ENCODE peak calls at places on chromosomes 13 and 19, in five cellular contexts. U is HFF-Myc, S is EL, V is fibroblast of lung, Q is GM04503. L is an unnamed sample.
A peak's percentile ranks its signal among the peaks of the same experiment; 100 is the strongest.

GRCh38 chr13:45113809-45114208 is 6.5 kb upstream of the GTF2F2 start:
- DNase-seq in U (no peak), S (no peak), V (no peak), Q (no peak), L (no peak)

GRCh38 chr19:38718747-38719543 is 25.3 kb downstream of the CAPN12 start:
- DNase-seq in U (no peak), S (peak; percentile 52), V (peak; percentile 76), Q (no peak), L (peak; percentile 26)

GRCh38 chr13:20945952-20946383 is 43.4 kb upstream of the XPO4 start:
- DNase-seq in U (no peak), S (no peak), V (peak; percentile 20), Q (no peak), L (no peak)

GRCh38 chr13:100461309-100462035 is 127.1 kb downstream of the GGACT start:
- DNase-seq in U (no peak), S (no peak), V (no peak), Q (no peak), L (no peak)

GRCh38 chr13:33125821-33126570 is 109.8 kb downstream of the KL start:
- DNase-seq in U (peak; percentile 94), S (peak; percentile 98), V (peak; percentile 97), Q (peak; percentile 97), L (no peak)

GRCh38 chr13:76836311-76836710 is 49.9 kb downstream of the KCTD12 start:
- DNase-seq in U (no peak), S (peak; percentile 50), V (peak; percentile 74), Q (no peak), L (no peak)

GRCh38 chr19:7515471-7516226 is at the start of gene ZNF358:
- DNase-seq in U (no peak), S (peak; percentile 67), V (peak; percentile 67), Q (no peak), L (peak; percentile 82)

GRCh38 chr13:71879129-71879535 is 12.1 kb upstream of the DACH1 start:
- DNase-seq in U (peak; percentile 22), S (no peak), V (peak; percentile 32), Q (no peak), L (no peak)

GRCh38 chr19:2774083-2774679 is 8.9 kb downstream of the SGTA start:
- DNase-seq in U (no peak), S (no peak), V (no peak), Q (no peak), L (no peak)

GRCh38 chr13:110440946-110441731 is 120.4 kb downstream of the RAB20 start:
- DNase-seq in U (no peak), S (no peak), V (no peak), Q (no peak), L (no peak)

GRCh38 chr13:51726446-51727185 is 77.3 kb downstream of the DHRS12 start:
- DNase-seq in U (no peak), S (peak; percentile 54), V (peak; percentile 69), Q (peak; percentile 44), L (no peak)

GRCh38 chr13:101398191-101398590 is 18.1 kb downstream of the NALCN start:
- DNase-seq in U (no peak), S (peak; percentile 69), V (peak; percentile 83), Q (no peak), L (no peak)

GRCh38 chr19:4578552-4579248 is 19.2 kb upstream of the SEMA6B start:
- DNase-seq in U (no peak), S (no peak), V (no peak), Q (no peak), L (no peak)

GRCh38 chr19:48308695-48309586 is 16.4 kb upstream of the EMP3 start:
- DNase-seq in U (no peak), S (peak; percentile 33), V (no peak), Q (no peak), L (no peak)

GRCh38 chr13:37226966-37227365 is 121.5 kb upstream of the CSNK1A1L start:
- DNase-seq in U (no peak), S (peak; percentile 65), V (peak; percentile 46), Q (no peak), L (no peak)

GRCh38 chr19:55702131-55702627 is 27.2 kb downstream of the EPN1 start:
- DNase-seq in U (no peak), S (no peak), V (no peak), Q (no peak), L (peak; percentile 68)

GRCh38 chr19:29211562-29212416 is 1.2 kb downstream of the UQCRFS1 start:
- DNase-seq in U (no peak), S (peak; percentile 9), V (peak; percentile 30), Q (no peak), L (peak; percentile 41)

GRCh38 chr13:108281941-108282340 is 12.4 kb downstream of the TNFSF13B start:
- DNase-seq in U (no peak), S (no peak), V (no peak), Q (no peak), L (peak; percentile 6)

GRCh38 chr19:29967623-29968022 is 25.6 kb downstream of the URI1 start:
- DNase-seq in U (no peak), S (no peak), V (peak; percentile 49), Q (no peak), L (peak; percentile 82)

GRCh38 chr13:27339299-27339698 is 68.7 kb downstream of the RASL11A start:
- DNase-seq in U (peak; percentile 22), S (peak; percentile 55), V (peak; percentile 20), Q (no peak), L (peak; percentile 42)

GRCh38 chr19:39223703-39224279 is 19.7 kb upstream of the SYCN start:
- DNase-seq in U (no peak), S (no peak), V (peak; percentile 21), Q (no peak), L (peak; percentile 38)

L was measured in K562.